ENCODE peak calls at places on chromosomes 11 and 22, in ten cellular contexts. One of them, this sample, is unnamed.

GRCh38 chr22:36331912-36332622 is 55.7 kb downstream of the MYH9 start:
- DNase-seq in EH: peak; percentile 79
- DNase-seq in CD8-positive, alpha-beta T cell: peak; percentile 57
- DNase-seq in upper lobe of right lung: peak; percentile 82
- DNase-seq in left ventricle myocardium inferior: peak; percentile 83
- DNase-seq in tibial nerve: peak; percentile 58
- DNase-seq in kidney glomerular epithelial cell: no peak
- DNase-seq in activated T-helper 9 cell treated with anti-CD3 and anti-CD28 coated beads, Interleukin-2, amount 50 U/mL, for 16 hours: no peak
- DNase-seq in AG08396: no peak
- DNase-seq in mammary epithelial cell: no peak
- DNase-seq in this sample: peak; percentile 47

GRCh38 chr22:48585916-48586798 is 1241.5 kb downstream of the BRD1 start:
- DNase-seq in EH: no peak
- DNase-seq in CD8-positive, alpha-beta T cell: no peak
- DNase-seq in upper lobe of right lung: no peak
- DNase-seq in left ventricle myocardium inferior: no peak
- DNase-seq in tibial nerve: no peak
- DNase-seq in kidney glomerular epithelial cell: no peak
- DNase-seq in activated T-helper 9 cell treated with anti-CD3 and anti-CD28 coated beads, Interleukin-2, amount 50 U/mL, for 16 hours: no peak
- DNase-seq in AG08396: no peak
- DNase-seq in mammary epithelial cell: no peak
- DNase-seq in this sample: no peak

GRCh38 chr11:78657441-78657840 is 82.8 kb upstream of the NARS2 start:
- DNase-seq in EH: no peak
- DNase-seq in CD8-positive, alpha-beta T cell: no peak
- DNase-seq in upper lobe of right lung: no peak
- DNase-seq in left ventricle myocardium inferior: no peak
- DNase-seq in tibial nerve: no peak
- DNase-seq in kidney glomerular epithelial cell: no peak
- DNase-seq in activated T-helper 9 cell treated with anti-CD3 and anti-CD28 coated beads, Interleukin-2, amount 50 U/mL, for 16 hours: no peak
- DNase-seq in AG08396: no peak
- DNase-seq in mammary epithelial cell: no peak
- DNase-seq in this sample: no peak

GRCh38 chr11:13942908-13943505 is 19.5 kb upstream of the SPON1 start:
- DNase-seq in EH: peak; percentile 80
- DNase-seq in CD8-positive, alpha-beta T cell: no peak
- DNase-seq in upper lobe of right lung: no peak
- DNase-seq in left ventricle myocardium inferior: no peak
- DNase-seq in tibial nerve: no peak
- DNase-seq in kidney glomerular epithelial cell: peak; percentile 87
- DNase-seq in activated T-helper 9 cell treated with anti-CD3 and anti-CD28 coated beads, Interleukin-2, amount 50 U/mL, for 16 hours: no peak
- DNase-seq in AG08396: no peak
- DNase-seq in mammary epithelial cell: peak; percentile 71
- DNase-seq in this sample: no peak

GRCh38 chr11:2987881-2988280 is 4.2 kb downstream of the NAP1L4 start:
- DNase-seq in EH: no peak
- DNase-seq in CD8-positive, alpha-beta T cell: peak; percentile 31
- DNase-seq in upper lobe of right lung: no peak
- DNase-seq in left ventricle myocardium inferior: no peak
- DNase-seq in tibial nerve: no peak
- DNase-seq in kidney glomerular epithelial cell: no peak
- DNase-seq in activated T-helper 9 cell treated with anti-CD3 and anti-CD28 coated beads, Interleukin-2, amount 50 U/mL, for 16 hours: no peak
- DNase-seq in AG08396: no peak
- DNase-seq in mammary epithelial cell: no peak
- DNase-seq in this sample: no peak

GRCh38 chr11:33899383-33900037 is 7.6 kb upstream of the LMO2 start:
- DNase-seq in EH: peak; percentile 79
- DNase-seq in CD8-positive, alpha-beta T cell: no peak
- DNase-seq in upper lobe of right lung: no peak
- DNase-seq in left ventricle myocardium inferior: peak; percentile 81
- DNase-seq in tibial nerve: peak; percentile 60
- DNase-seq in kidney glomerular epithelial cell: peak; percentile 2
- DNase-seq in activated T-helper 9 cell treated with anti-CD3 and anti-CD28 coated beads, Interleukin-2, amount 50 U/mL, for 16 hours: no peak
- DNase-seq in AG08396: peak; percentile 72
- DNase-seq in mammary epithelial cell: peak; percentile 62
- DNase-seq in this sample: no peak

GRCh38 chr11:2709429-2709828 is 9.6 kb upstream of the KCNQ1OT1 start:
- DNase-seq in EH: peak; percentile 62
- DNase-seq in CD8-positive, alpha-beta T cell: no peak
- DNase-seq in upper lobe of right lung: no peak
- DNase-seq in left ventricle myocardium inferior: no peak
- DNase-seq in tibial nerve: no peak
- DNase-seq in kidney glomerular epithelial cell: peak; percentile 47
- DNase-seq in activated T-helper 9 cell treated with anti-CD3 and anti-CD28 coated beads, Interleukin-2, amount 50 U/mL, for 16 hours: no peak
- DNase-seq in AG08396: no peak
- DNase-seq in mammary epithelial cell: no peak
- DNase-seq in this sample: no peak

GRCh38 chr11:60122414-60123036 is 34.1 kb downstream of the MS4A2 start:
- DNase-seq in EH: no peak
- DNase-seq in CD8-positive, alpha-beta T cell: no peak
- DNase-seq in upper lobe of right lung: no peak
- DNase-seq in left ventricle myocardium inferior: no peak
- DNase-seq in tibial nerve: no peak
- DNase-seq in kidney glomerular epithelial cell: no peak
- DNase-seq in activated T-helper 9 cell treated with anti-CD3 and anti-CD28 coated beads, Interleukin-2, amount 50 U/mL, for 16 hours: no peak
- DNase-seq in AG08396: no peak
- DNase-seq in mammary epithelial cell: no peak
- DNase-seq in this sample: no peak

GRCh38 chr22:29216011-29216872 is 10.5 kb downstream of the EMID1 start:
- DNase-seq in EH: no peak
- DNase-seq in CD8-positive, alpha-beta T cell: no peak
- DNase-seq in upper lobe of right lung: no peak
- DNase-seq in left ventricle myocardium inferior: no peak
- DNase-seq in tibial nerve: no peak
- DNase-seq in kidney glomerular epithelial cell: no peak
- DNase-seq in activated T-helper 9 cell treated with anti-CD3 and anti-CD28 coated beads, Interleukin-2, amount 50 U/mL, for 16 hours: no peak
- DNase-seq in AG08396: no peak
- DNase-seq in mammary epithelial cell: no peak
- DNase-seq in this sample: no peak